ENCODE peak calls at places on chromosome 18, in four cellular contexts. H, M, N and W are unnamed samples.
A peak's percentile ranks its signal among the peaks of the same experiment; 100 is the strongest.

GRCh38 chr18:10160251-10160650 is 246.4 kb downstream of the VAPA start:
- DNase-seq in H (no peak), M (no peak), N (no peak), W (no peak)

GRCh38 chr18:44856157-44856556 is 175.5 kb downstream of the SETBP1 start:
- DNase-seq in N (no peak), M (no peak), H (no peak), W (no peak)

GRCh38 chr18:27695509-27695908 is 481.4 kb downstream of the CDH2 start:
- DNase-seq in N (no peak), M (no peak), H (no peak), W (no peak)

GRCh38 chr18:21741511-21742322 is 1.1 kb downstream of the MIB1 start:
- DNase-seq in H (no peak), M (no peak), N (peak; percentile 45), W (no peak)

GRCh38 chr18:75391275-75392115 is 36.0 kb downstream of the SMIM21 start:
- DNase-seq in N (no peak), H (no peak), M (no peak), W (no peak)

GRCh38 chr18:44715841-44716240 is 35.2 kb downstream of the SETBP1 start:
- DNase-seq in M (no peak), N (no peak), H (no peak), W (no peak)

GRCh38 chr18:44181951-44182350 is 498.7 kb upstream of the SETBP1 start:
- DNase-seq in M (no peak), H (no peak), N (no peak), W (no peak)

GRCh38 chr18:45423664-45424063 is 191.6 kb upstream of the SLC14A2 start:
- DNase-seq in H (no peak), M (no peak), N (no peak), W (no peak)

GRCh38 chr18:54776282-54776977 is 51.8 kb upstream of the RAB27B start:
- DNase-seq in N (peak; percentile 44), M (no peak), H (peak; percentile 91), W (peak; percentile 86)

GRCh38 chr18:75491361-75491760 is 63.9 kb upstream of the SMIM21 start:
- DNase-seq in H (no peak), M (no peak), N (no peak), W (no peak)

GRCh38 chr18:7844017-7844416 is 276.9 kb downstream of the PTPRM start:
- DNase-seq in H (no peak), M (no peak), N (no peak), W (no peak)

GRCh38 chr18:3526421-3527354 is 76.7 kb downstream of the TGIF1 start:
- DNase-seq in N (peak; percentile 53), M (no peak), H (no peak), W (no peak)

GRCh38 chr18:56314396-56314795 is 324.0 kb downstream of the TXNL1 start:
- DNase-seq in N (no peak), H (peak; percentile 17), M (no peak), W (no peak)

GRCh38 chr18:26460449-26461091 is 87.8 kb downstream of the KCTD1 start:
- DNase-seq in N (peak; percentile 85), H (no peak), M (no peak), W (no peak)

GRCh38 chr18:6465281-6465680 is 50.6 kb upstream of the L3MBTL4 start:
- DNase-seq in H (no peak), N (no peak), M (no peak), W (no peak)

GRCh38 chr18:61955644-61956043 is 62.8 kb upstream of the RNF152 start:
- DNase-seq in M (no peak), H (no peak), N (peak; percentile 67), W (no peak)

GRCh38 chr18:22983175-22983574 is 50.0 kb downstream of the RBBP8 start:
- DNase-seq in N (peak; percentile 24), H (no peak), M (no peak), W (peak; percentile 30)

GRCh38 chr18:23307567-23308295 is 145.4 kb upstream of the RIOK3 start:
- DNase-seq in H (no peak), N (peak; percentile 85), M (peak; percentile 5), W (no peak)

GRCh38 chr18:56869189-56869777 is 218.1 kb downstream of the WDR7 start:
- DNase-seq in H (peak; percentile 29), N (peak; percentile 70), M (peak; percentile 1), W (no peak)

GRCh38 chr18:79583984-79584401 is 95.6 kb upstream of the CTDP1 start:
- DNase-seq in M (no peak), H (no peak), N (no peak), W (no peak)

GRCh38 chr18:78408623-78409022 is 571.0 kb upstream of the SALL3 start:
- DNase-seq in H (no peak), M (no peak), N (no peak), W (no peak)

GRCh38 chr18:489244-490023 is 11.1 kb downstream of the COLEC12 start:
- DNase-seq in H (no peak), N (no peak), M (no peak), W (no peak)

GRCh38 chr18:69874058-69874457 is 73.6 kb downstream of the CD226 start:
- DNase-seq in H (no peak), N (no peak), M (no peak), W (peak; percentile 45)

GRCh38 chr18:46174317-46175039 is 70.3 kb downstream of the HAUS1 start:
- DNase-seq in H (no peak), N (peak; percentile 71), M (peak; percentile 1), W (no peak)